ENCODE peak calls at places on chromosomes 11 and 22, in five cellular contexts. One of them, this sample, is unnamed.

GRCh38 chr11:2306971-2307732 is 5.3 kb downstream of the TSPAN32 start:
- DNase-seq in stimulated activated CD8-positive, alpha-beta memory T cell treated with anti-CD3 and anti-CD28 coated beads, Interleukin-2, amount 100 ng/mL, for 1 hour: no peak
- DNase-seq in MM.1S: no peak
- DNase-seq in activated CD8-positive, alpha-beta memory T cell treated with anti-CD3 and anti-CD28 coated beads for 1 hour: no peak
- DNase-seq in heart right ventricle: no peak
- DNase-seq in this sample: no peak

GRCh38 chr22:34333285-34333684 is 413.0 kb upstream of the LARGE1 start:
- DNase-seq in stimulated activated CD8-positive, alpha-beta memory T cell treated with anti-CD3 and anti-CD28 coated beads, Interleukin-2, amount 100 ng/mL, for 1 hour: no peak
- DNase-seq in heart right ventricle: no peak
- DNase-seq in MM.1S: no peak
- DNase-seq in activated CD8-positive, alpha-beta memory T cell treated with anti-CD3 and anti-CD28 coated beads for 1 hour: no peak
- DNase-seq in this sample: no peak

GRCh38 chr22:44707752-44708151 is 5.7 kb downstream of the PRR5 start:
- DNase-seq in MM.1S: no peak
- DNase-seq in activated CD8-positive, alpha-beta memory T cell treated with anti-CD3 and anti-CD28 coated beads for 1 hour: no peak
- DNase-seq in stimulated activated CD8-positive, alpha-beta memory T cell treated with anti-CD3 and anti-CD28 coated beads, Interleukin-2, amount 100 ng/mL, for 1 hour: no peak
- DNase-seq in heart right ventricle: no peak
- DNase-seq in this sample: no peak

GRCh38 chr11:23320131-23320530 is 459.9 kb upstream of the CCDC179 start:
- DNase-seq in stimulated activated CD8-positive, alpha-beta memory T cell treated with anti-CD3 and anti-CD28 coated beads, Interleukin-2, amount 100 ng/mL, for 1 hour: no peak
- DNase-seq in activated CD8-positive, alpha-beta memory T cell treated with anti-CD3 and anti-CD28 coated beads for 1 hour: no peak
- DNase-seq in heart right ventricle: no peak
- DNase-seq in MM.1S: no peak
- DNase-seq in this sample: no peak

GRCh38 chr11:47980907-47981621 is 705 bp downstream of the PTPRJ start:
- DNase-seq in MM.1S: peak
- DNase-seq in activated CD8-positive, alpha-beta memory T cell treated with anti-CD3 and anti-CD28 coated beads for 1 hour: no peak
- DNase-seq in heart right ventricle: peak
- DNase-seq in stimulated activated CD8-positive, alpha-beta memory T cell treated with anti-CD3 and anti-CD28 coated beads, Interleukin-2, amount 100 ng/mL, for 1 hour: no peak
- DNase-seq in this sample: no peak

GRCh38 chr11:18225906-18226305 is 10.7 kb downstream of the SAA4 start:
- DNase-seq in heart right ventricle: no peak
- DNase-seq in MM.1S: peak
- DNase-seq in stimulated activated CD8-positive, alpha-beta memory T cell treated with anti-CD3 and anti-CD28 coated beads, Interleukin-2, amount 100 ng/mL, for 1 hour: no peak
- DNase-seq in activated CD8-positive, alpha-beta memory T cell treated with anti-CD3 and anti-CD28 coated beads for 1 hour: no peak
- DNase-seq in this sample: no peak

GRCh38 chr11:12888525-12889158 is 120.5 kb upstream of the RASSF10 start:
- DNase-seq in heart right ventricle: peak
- DNase-seq in stimulated activated CD8-positive, alpha-beta memory T cell treated with anti-CD3 and anti-CD28 coated beads, Interleukin-2, amount 100 ng/mL, for 1 hour: peak
- DNase-seq in MM.1S: peak
- DNase-seq in activated CD8-positive, alpha-beta memory T cell treated with anti-CD3 and anti-CD28 coated beads for 1 hour: peak
- DNase-seq in this sample: peak

GRCh38 chr11:122862091-122862490 is 20.5 kb upstream of the JHY start:
- DNase-seq in heart right ventricle: no peak
- DNase-seq in activated CD8-positive, alpha-beta memory T cell treated with anti-CD3 and anti-CD28 coated beads for 1 hour: no peak
- DNase-seq in stimulated activated CD8-positive, alpha-beta memory T cell treated with anti-CD3 and anti-CD28 coated beads, Interleukin-2, amount 100 ng/mL, for 1 hour: no peak
- DNase-seq in MM.1S: no peak
- DNase-seq in this sample: no peak

GRCh38 chr11:130383363-130384168 is 44.8 kb downstream of the ADAMTS8 start:
- DNase-seq in stimulated activated CD8-positive, alpha-beta memory T cell treated with anti-CD3 and anti-CD28 coated beads, Interleukin-2, amount 100 ng/mL, for 1 hour: no peak
- DNase-seq in activated CD8-positive, alpha-beta memory T cell treated with anti-CD3 and anti-CD28 coated beads for 1 hour: no peak
- DNase-seq in heart right ventricle: no peak
- DNase-seq in MM.1S: no peak
- DNase-seq in this sample: no peak

GRCh38 chr11:113618360-113618759 is 87.7 kb downstream of the TMPRSS5 start:
- DNase-seq in stimulated activated CD8-positive, alpha-beta memory T cell treated with anti-CD3 and anti-CD28 coated beads, Interleukin-2, amount 100 ng/mL, for 1 hour: no peak
- DNase-seq in MM.1S: no peak
- DNase-seq in heart right ventricle: no peak
- DNase-seq in activated CD8-positive, alpha-beta memory T cell treated with anti-CD3 and anti-CD28 coated beads for 1 hour: no peak
- DNase-seq in this sample: no peak

GRCh38 chr22:33776491-33776890 is 143.8 kb downstream of the LARGE1 start:
- DNase-seq in activated CD8-positive, alpha-beta memory T cell treated with anti-CD3 and anti-CD28 coated beads for 1 hour: no peak
- DNase-seq in stimulated activated CD8-positive, alpha-beta memory T cell treated with anti-CD3 and anti-CD28 coated beads, Interleukin-2, amount 100 ng/mL, for 1 hour: no peak
- DNase-seq in heart right ventricle: no peak
- DNase-seq in MM.1S: no peak
- DNase-seq in this sample: no peak

GRCh38 chr11:115226556-115226955 is 277.7 kb downstream of the CADM1 start:
- DNase-seq in heart right ventricle: no peak
- DNase-seq in MM.1S: no peak
- DNase-seq in stimulated activated CD8-positive, alpha-beta memory T cell treated with anti-CD3 and anti-CD28 coated beads, Interleukin-2, amount 100 ng/mL, for 1 hour: no peak
- DNase-seq in activated CD8-positive, alpha-beta memory T cell treated with anti-CD3 and anti-CD28 coated beads for 1 hour: no peak
- DNase-seq in this sample: peak

GRCh38 chr22:24141586-24141985 is 39.7 kb upstream of the SUSD2 start:
- DNase-seq in MM.1S: peak
- DNase-seq in stimulated activated CD8-positive, alpha-beta memory T cell treated with anti-CD3 and anti-CD28 coated beads, Interleukin-2, amount 100 ng/mL, for 1 hour: no peak
- DNase-seq in heart right ventricle: no peak
- DNase-seq in activated CD8-positive, alpha-beta memory T cell treated with anti-CD3 and anti-CD28 coated beads for 1 hour: no peak
- DNase-seq in this sample: no peak

GRCh38 chr11:62909107-62909894 is 11.9 kb downstream of the CHRM1 start:
- DNase-seq in stimulated activated CD8-positive, alpha-beta memory T cell treated with anti-CD3 and anti-CD28 coated beads, Interleukin-2, amount 100 ng/mL, for 1 hour: no peak
- DNase-seq in MM.1S: peak
- DNase-seq in heart right ventricle: peak
- DNase-seq in activated CD8-positive, alpha-beta memory T cell treated with anti-CD3 and anti-CD28 coated beads for 1 hour: no peak
- DNase-seq in this sample: no peak

GRCh38 chr11:87445002-87445401 is 407.3 kb downstream of the TMEM135 start:
- DNase-seq in MM.1S: no peak
- DNase-seq in stimulated activated CD8-positive, alpha-beta memory T cell treated with anti-CD3 and anti-CD28 coated beads, Interleukin-2, amount 100 ng/mL, for 1 hour: no peak
- DNase-seq in activated CD8-positive, alpha-beta memory T cell treated with anti-CD3 and anti-CD28 coated beads for 1 hour: no peak
- DNase-seq in heart right ventricle: no peak
- DNase-seq in this sample: no peak

GRCh38 chr11:20501252-20501651 is 98.2 kb upstream of the SLC6A5 start:
- DNase-seq in stimulated activated CD8-positive, alpha-beta memory T cell treated with anti-CD3 and anti-CD28 coated beads, Interleukin-2, amount 100 ng/mL, for 1 hour: no peak
- DNase-seq in heart right ventricle: no peak
- DNase-seq in activated CD8-positive, alpha-beta memory T cell treated with anti-CD3 and anti-CD28 coated beads for 1 hour: no peak
- DNase-seq in MM.1S: no peak
- DNase-seq in this sample: no peak

GRCh38 chr11:102528618-102529017 is 1.9 kb downstream of the MMP7 start:
- DNase-seq in stimulated activated CD8-positive, alpha-beta memory T cell treated with anti-CD3 and anti-CD28 coated beads, Interleukin-2, amount 100 ng/mL, for 1 hour: no peak
- DNase-seq in heart right ventricle: no peak
- DNase-seq in MM.1S: no peak
- DNase-seq in activated CD8-positive, alpha-beta memory T cell treated with anti-CD3 and anti-CD28 coated beads for 1 hour: no peak
- DNase-seq in this sample: no peak

GRCh38 chr22:23179381-23180294 is 671 bp upstream of the BCR start:
- DNase-seq in activated CD8-positive, alpha-beta memory T cell treated with anti-CD3 and anti-CD28 coated beads for 1 hour: no peak
- DNase-seq in heart right ventricle: no peak
- DNase-seq in stimulated activated CD8-positive, alpha-beta memory T cell treated with anti-CD3 and anti-CD28 coated beads, Interleukin-2, amount 100 ng/mL, for 1 hour: no peak
- DNase-seq in MM.1S: peak
- DNase-seq in this sample: no peak

GRCh38 chr11:27329867-27330632 is 33.0 kb downstream of the CCDC34 start:
- DNase-seq in activated CD8-positive, alpha-beta memory T cell treated with anti-CD3 and anti-CD28 coated beads for 1 hour: no peak
- DNase-seq in MM.1S: no peak
- DNase-seq in stimulated activated CD8-positive, alpha-beta memory T cell treated with anti-CD3 and anti-CD28 coated beads, Interleukin-2, amount 100 ng/mL, for 1 hour: no peak
- DNase-seq in heart right ventricle: no peak
- DNase-seq in this sample: no peak

GRCh38 chr11:65551572-65552398 is 6.4 kb downstream of the LTBP3 start:
- DNase-seq in heart right ventricle: no peak
- DNase-seq in activated CD8-positive, alpha-beta memory T cell treated with anti-CD3 and anti-CD28 coated beads for 1 hour: no peak
- DNase-seq in MM.1S: peak
- DNase-seq in stimulated activated CD8-positive, alpha-beta memory T cell treated with anti-CD3 and anti-CD28 coated beads, Interleukin-2, amount 100 ng/mL, for 1 hour: no peak
- DNase-seq in this sample: peak

GRCh38 chr11:97972731-97973130 is 1048.0 kb upstream of the CNTN5 start:
- DNase-seq in MM.1S: no peak
- DNase-seq in stimulated activated CD8-positive, alpha-beta memory T cell treated with anti-CD3 and anti-CD28 coated beads, Interleukin-2, amount 100 ng/mL, for 1 hour: no peak
- DNase-seq in activated CD8-positive, alpha-beta memory T cell treated with anti-CD3 and anti-CD28 coated beads for 1 hour: no peak
- DNase-seq in heart right ventricle: no peak
- DNase-seq in this sample: no peak

GRCh38 chr11:67584205-67584880 is 731 bp downstream of the GSTP1 start:
- DNase-seq in stimulated activated CD8-positive, alpha-beta memory T cell treated with anti-CD3 and anti-CD28 coated beads, Interleukin-2, amount 100 ng/mL, for 1 hour: no peak
- DNase-seq in MM.1S: peak
- DNase-seq in heart right ventricle: peak
- DNase-seq in activated CD8-positive, alpha-beta memory T cell treated with anti-CD3 and anti-CD28 coated beads for 1 hour: no peak
- DNase-seq in this sample: no peak

GRCh38 chr22:40875111-40875510 is 13.2 kb upstream of the DNAJB7 start:
- DNase-seq in stimulated activated CD8-positive, alpha-beta memory T cell treated with anti-CD3 and anti-CD28 coated beads, Interleukin-2, amount 100 ng/mL, for 1 hour: no peak
- DNase-seq in MM.1S: no peak
- DNase-seq in activated CD8-positive, alpha-beta memory T cell treated with anti-CD3 and anti-CD28 coated beads for 1 hour: no peak
- DNase-seq in heart right ventricle: no peak
- DNase-seq in this sample: no peak

GRCh38 chr11:32072872-32073661 is 17.8 kb upstream of the RCN1 start:
- DNase-seq in activated CD8-positive, alpha-beta memory T cell treated with anti-CD3 and anti-CD28 coated beads for 1 hour: no peak
- DNase-seq in MM.1S: no peak
- DNase-seq in heart right ventricle: no peak
- DNase-seq in stimulated activated CD8-positive, alpha-beta memory T cell treated with anti-CD3 and anti-CD28 coated beads, Interleukin-2, amount 100 ng/mL, for 1 hour: no peak
- DNase-seq in this sample: no peak

GRCh38 chr11:70105369-70105754 is 27.2 kb downstream of the ANO1 start:
- DNase-seq in MM.1S: no peak
- DNase-seq in stimulated activated CD8-positive, alpha-beta memory T cell treated with anti-CD3 and anti-CD28 coated beads, Interleukin-2, amount 100 ng/mL, for 1 hour: no peak
- DNase-seq in activated CD8-positive, alpha-beta memory T cell treated with anti-CD3 and anti-CD28 coated beads for 1 hour: no peak
- DNase-seq in heart right ventricle: no peak
- DNase-seq in this sample: no peak

GRCh38 chr11:60987577-60988277 is 16.2 kb downstream of the CD6 start:
- DNase-seq in stimulated activated CD8-positive, alpha-beta memory T cell treated with anti-CD3 and anti-CD28 coated beads, Interleukin-2, amount 100 ng/mL, for 1 hour: no peak
- DNase-seq in MM.1S: no peak
- DNase-seq in heart right ventricle: no peak
- DNase-seq in activated CD8-positive, alpha-beta memory T cell treated with anti-CD3 and anti-CD28 coated beads for 1 hour: no peak
- DNase-seq in this sample: no peak

GRCh38 chr22:45757068-45757467 is 85.4 kb downstream of the ATXN10 start:
- DNase-seq in activated CD8-positive, alpha-beta memory T cell treated with anti-CD3 and anti-CD28 coated beads for 1 hour: no peak
- DNase-seq in MM.1S: no peak
- DNase-seq in heart right ventricle: peak
- DNase-seq in stimulated activated CD8-positive, alpha-beta memory T cell treated with anti-CD3 and anti-CD28 coated beads, Interleukin-2, amount 100 ng/mL, for 1 hour: no peak
- DNase-seq in this sample: no peak

GRCh38 chr11:46332568-46333128 is 14.6 kb upstream of the DGKZ start:
- DNase-seq in MM.1S: no peak
- DNase-seq in stimulated activated CD8-positive, alpha-beta memory T cell treated with anti-CD3 and anti-CD28 coated beads, Interleukin-2, amount 100 ng/mL, for 1 hour: no peak
- DNase-seq in heart right ventricle: no peak
- DNase-seq in activated CD8-positive, alpha-beta memory T cell treated with anti-CD3 and anti-CD28 coated beads for 1 hour: peak
- DNase-seq in this sample: no peak

GRCh38 chr11:32065865-32066264 is 25.0 kb upstream of the RCN1 start:
- DNase-seq in heart right ventricle: no peak
- DNase-seq in MM.1S: no peak
- DNase-seq in stimulated activated CD8-positive, alpha-beta memory T cell treated with anti-CD3 and anti-CD28 coated beads, Interleukin-2, amount 100 ng/mL, for 1 hour: no peak
- DNase-seq in activated CD8-positive, alpha-beta memory T cell treated with anti-CD3 and anti-CD28 coated beads for 1 hour: no peak
- DNase-seq in this sample: no peak

GRCh38 chr11:12149672-12150225 is 39.4 kb downstream of the MICAL2 start:
- DNase-seq in stimulated activated CD8-positive, alpha-beta memory T cell treated with anti-CD3 and anti-CD28 coated beads, Interleukin-2, amount 100 ng/mL, for 1 hour: no peak
- DNase-seq in MM.1S: no peak
- DNase-seq in activated CD8-positive, alpha-beta memory T cell treated with anti-CD3 and anti-CD28 coated beads for 1 hour: no peak
- DNase-seq in heart right ventricle: no peak
- DNase-seq in this sample: no peak

GRCh38 chr11:70854891-70855556 is 397.4 kb downstream of the SHANK2 start:
- DNase-seq in MM.1S: no peak
- DNase-seq in stimulated activated CD8-positive, alpha-beta memory T cell treated with anti-CD3 and anti-CD28 coated beads, Interleukin-2, amount 100 ng/mL, for 1 hour: no peak
- DNase-seq in activated CD8-positive, alpha-beta memory T cell treated with anti-CD3 and anti-CD28 coated beads for 1 hour: no peak
- DNase-seq in heart right ventricle: no peak
- DNase-seq in this sample: no peak

GRCh38 chr11:623999-624704 is 603 bp downstream of the CDHR5 start:
- DNase-seq in heart right ventricle: no peak
- DNase-seq in activated CD8-positive, alpha-beta memory T cell treated with anti-CD3 and anti-CD28 coated beads for 1 hour: no peak
- DNase-seq in MM.1S: no peak
- DNase-seq in stimulated activated CD8-positive, alpha-beta memory T cell treated with anti-CD3 and anti-CD28 coated beads, Interleukin-2, amount 100 ng/mL, for 1 hour: no peak
- DNase-seq in this sample: no peak

GRCh38 chr11:35856756-35857155 is 87.1 kb upstream of the LDLRAD3 start:
- DNase-seq in heart right ventricle: no peak
- DNase-seq in activated CD8-positive, alpha-beta memory T cell treated with anti-CD3 and anti-CD28 coated beads for 1 hour: no peak
- DNase-seq in MM.1S: no peak
- DNase-seq in stimulated activated CD8-positive, alpha-beta memory T cell treated with anti-CD3 and anti-CD28 coated beads, Interleukin-2, amount 100 ng/mL, for 1 hour: no peak
- DNase-seq in this sample: no peak

This sample was measured in SW 1271.